ENCODE peak calls at places on chromosomes 1 and 21, in ten cellular contexts. J is SJCRH30; I is BE2C; B is GM23248; F is breast epithelium; Y is prostate gland; G is fibroblast of lung; D is left ventricle myocardium inferior; E is effector memory CD4-positive, alpha-beta T cell; M is CD4-positive, CD25-positive, alpha-beta regulatory T cell. R is an unnamed sample. For H3K4me1 and H3K36me3, the result is how much of the 10 kb centered on the place peaks cover.

GRCh38 chr1:243950166-243950565 is 100.1 kb upstream of the AKT3 start:
- DNase-seq in J (peak), I (no peak), B (peak), F (peak), Y (no peak), G (peak), D (no peak), E (no peak), M (no peak), R (no peak)

GRCh38 chr1:198751741-198752140 is 112.9 kb downstream of the PTPRC start:
- DNase-seq in J (no peak), I (no peak), B (no peak), F (no peak), Y (no peak), G (no peak), D (no peak), E (no peak), M (no peak), R (no peak)

GRCh38 chr1:234543442-234544093 is 64.6 kb upstream of the TARBP1 start:
- DNase-seq in J (no peak), I (peak), B (no peak), F (peak), Y (no peak), G (no peak), D (peak), E (no peak), M (no peak), R (peak)

GRCh38 chr1:234478481-234479309 is at the start of gene TARBP1:
- DNase-seq in J (peak), I (peak), B (peak), F (peak), Y (peak), G (peak), D (peak), E (peak), M (peak), R (peak)

GRCh38 chr1:197743578-197743977 is 31.7 kb downstream of the DENND1B start:
- DNase-seq in J (no peak), I (no peak), B (no peak), F (no peak), Y (no peak), G (no peak), D (no peak), E (no peak), M (no peak), R (no peak)

GRCh38 chr1:84665703-84666317 is 24.5 kb downstream of the SSX2IP start:
- DNase-seq in J (no peak), I (no peak), B (peak), F (no peak), Y (no peak), G (peak), D (no peak), E (no peak), M (no peak), R (no peak)

GRCh38 chr1:45355683-45356082 is 15.4 kb upstream of the MUTYH start:
- DNase-seq in J (no peak), I (no peak), B (no peak), F (no peak), Y (no peak), G (no peak), D (no peak), E (no peak), M (no peak), R (no peak)

GRCh38 chr1:229091721-229092136 is 179.2 kb upstream of the RAB4A start:
- DNase-seq in J (no peak), I (no peak), B (no peak), F (no peak), Y (peak), G (no peak), D (no peak), E (no peak), M (no peak), R (no peak)

GRCh38 chr1:25658791-25659431 is 42.3 kb downstream of the MAN1C1 start:
- DNase-seq in J (no peak), I (peak), B (peak), F (no peak), Y (peak), G (no peak), D (peak), E (no peak), M (no peak), R (peak)

DNA sequence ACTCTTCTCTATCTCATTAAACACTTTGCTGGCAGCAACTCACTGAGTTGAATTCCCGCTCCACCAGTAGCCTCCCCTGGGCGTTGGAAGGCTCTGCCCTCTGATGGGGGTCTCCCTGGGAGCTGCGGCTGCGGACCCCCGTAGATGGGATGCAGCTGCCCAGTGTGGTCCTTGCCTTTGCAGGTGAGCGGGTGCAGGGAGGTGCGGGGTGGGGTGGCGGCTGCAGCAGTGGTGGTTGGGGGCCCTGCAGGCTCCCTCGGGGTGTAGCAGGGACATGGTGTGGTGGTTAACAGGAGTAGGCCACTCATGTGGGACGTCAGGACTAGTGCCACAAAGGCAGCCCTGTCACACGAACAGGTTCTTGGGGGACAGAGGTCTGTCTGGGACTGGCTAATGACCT is 42.0 kb downstream of the GALNT2 start:
- DNase-seq in J (no peak), I (no peak), B (no peak), F (no peak), Y (no peak), G (no peak), D (no peak), E (no peak), M (no peak), R (no peak)
- H3K4me1 ChIP-seq in J (under half), I (under half), B (under half), F (under half), Y (under half), G (under half), D (half or more), E (under half), M (under half), R (half or more)

GRCh38 chr21:46363698-46364097 is 39.7 kb downstream of the PCNT start:
- DNase-seq in J (no peak), I (no peak), B (no peak), F (no peak), Y (no peak), G (no peak), D (no peak), E (no peak), M (no peak), R (no peak)

GRCh38 chr21:46362946-46363345 is 39.0 kb downstream of the PCNT start:
- DNase-seq in J (no peak), I (no peak), B (no peak), F (no peak), Y (no peak), G (no peak), D (no peak), E (no peak), M (no peak), R (no peak)

GRCh38 chr21:46366091-46366490 is 42.1 kb downstream of the PCNT start:
- DNase-seq in J (no peak), I (no peak), B (no peak), F (no peak), Y (no peak), G (no peak), D (no peak), E (no peak), M (no peak), R (no peak)

GRCh38 chr21:46357684-46358425 is 33.9 kb downstream of the PCNT start:
- DNase-seq in J (no peak), I (no peak), B (no peak), F (no peak), Y (no peak), G (no peak), D (no peak), E (no peak), M (no peak), R (no peak)

DNA sequence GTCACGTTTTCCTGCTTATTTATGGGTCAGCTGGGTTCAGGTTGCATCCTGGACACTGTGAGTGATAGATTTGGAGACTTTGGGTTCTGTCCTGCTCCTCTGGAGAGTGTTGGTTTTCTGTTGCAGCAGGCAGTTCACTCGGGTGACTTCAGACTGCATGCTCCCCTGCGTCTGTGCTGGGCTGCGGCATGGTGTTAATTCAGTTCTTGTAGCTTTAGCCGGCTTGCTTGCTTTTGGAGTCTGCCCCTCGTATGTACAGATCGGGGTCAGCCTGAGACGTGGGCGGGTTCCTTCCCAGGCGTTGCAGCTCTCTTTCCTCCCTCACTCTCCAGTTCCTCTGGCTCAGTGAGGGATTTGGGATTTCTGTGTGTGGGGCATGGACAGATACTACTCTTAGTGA is 38.0 kb downstream of the PCNT start:
- DNase-seq in J (no peak), I (no peak), B (no peak), F (no peak), Y (no peak), G (no peak), D (no peak), E (no peak), M (no peak), R (no peak)
- H3K36me3 ChIP-seq in J (under half), I (under half), B (under half), F (under half), Y (under half), G (under half), D (half or more), E (under half), M (half or more), R (under half)

GRCh38 chr1:1777510-1777909 is 760 bp downstream of the NADK start:
- DNase-seq in J (no peak), I (no peak), B (peak), F (no peak), Y (no peak), G (peak), D (peak), E (no peak), M (no peak), R (peak)
- H3K4me1 ChIP-seq in J (under half), I (under half), B (under half), F (under half), Y (under half), G (under half), D (half or more), E (under half), M (half or more), R (half or more)

GRCh38 chr1:201809876-201810275 is 19.1 kb upstream of the IPO9 start:
- DNase-seq in J (no peak), I (no peak), B (no peak), F (no peak), Y (no peak), G (no peak), D (no peak), E (no peak), M (no peak), R (no peak)

GRCh38 chr1:201807958-201808632 is 20.9 kb upstream of the IPO9 start:
- DNase-seq in J (no peak), I (peak), B (no peak), F (no peak), Y (no peak), G (no peak), D (peak), E (no peak), M (no peak), R (peak)

GRCh38 chr1:201808633-201808990 is 20.3 kb upstream of the IPO9 start:
- DNase-seq in J (no peak), I (no peak), B (no peak), F (no peak), Y (no peak), G (no peak), D (no peak), E (no peak), M (no peak), R (no peak)

GRCh38 chr1:201810466-201811216 is 18.3 kb upstream of the IPO9 start:
- DNase-seq in J (no peak), I (no peak), B (no peak), F (no peak), Y (no peak), G (no peak), D (no peak), E (no peak), M (no peak), R (no peak)

GRCh38 chr1:201806801-201807200 is 22.2 kb upstream of the IPO9 start:
- DNase-seq in J (no peak), I (no peak), B (no peak), F (no peak), Y (no peak), G (no peak), D (no peak), E (no peak), M (no peak), R (no peak)
- H3K36me3 ChIP-seq in J (half or more), I (under half), B (half or more), F (under half), Y (under half), G (under half), D (half or more), E (under half), M (under half), R (under half)

R was measured in body of pancreas.